ENCODE peak calls at places on chromosome 14, in five cellular contexts. One of them, this sample, is unnamed.

GRCh38 chr14:24368562-24369252 is 723 bp downstream of the NFATC4 start:
- DNase-seq in left ventricle myocardium inferior: peak; percentile 52
- DNase-seq in adrenal gland: peak; percentile 67
- DNase-seq in brain microvascular endothelial cell: peak; percentile 46
- DNase-seq in CD8-positive, alpha-beta memory T cell: peak; percentile 13
- DNase-seq in this sample: peak; percentile 90

GRCh38 chr14:72594099-72594901 is 299.6 kb downstream of the DPF3 start:
- DNase-seq in left ventricle myocardium inferior: no peak
- DNase-seq in brain microvascular endothelial cell: no peak
- DNase-seq in CD8-positive, alpha-beta memory T cell: no peak
- DNase-seq in adrenal gland: no peak
- DNase-seq in this sample: no peak

GRCh38 chr14:86739761-86740160 is 1209.8 kb downstream of the FLRT2 start:
- DNase-seq in CD8-positive, alpha-beta memory T cell: no peak
- DNase-seq in adrenal gland: no peak
- DNase-seq in brain microvascular endothelial cell: no peak
- DNase-seq in left ventricle myocardium inferior: no peak
- DNase-seq in this sample: no peak

GRCh38 chr14:66254066-66254465 is 232.1 kb upstream of the CCDC196 start:
- DNase-seq in CD8-positive, alpha-beta memory T cell: no peak
- DNase-seq in brain microvascular endothelial cell: no peak
- DNase-seq in adrenal gland: no peak
- DNase-seq in left ventricle myocardium inferior: no peak
- DNase-seq in this sample: no peak

GRCh38 chr14:73895939-73896338 is 9.3 kb downstream of the ZNF410 start:
- DNase-seq in left ventricle myocardium inferior: no peak
- DNase-seq in CD8-positive, alpha-beta memory T cell: no peak
- DNase-seq in brain microvascular endothelial cell: no peak
- DNase-seq in adrenal gland: no peak
- DNase-seq in this sample: no peak

GRCh38 chr14:25014440-25014839 is 35.5 kb downstream of the STXBP6 start:
- DNase-seq in brain microvascular endothelial cell: no peak
- DNase-seq in left ventricle myocardium inferior: no peak
- DNase-seq in CD8-positive, alpha-beta memory T cell: no peak
- DNase-seq in adrenal gland: no peak
- DNase-seq in this sample: no peak

GRCh38 chr14:22465201-22465835 is 123.7 kb downstream of the DAD1 start:
- DNase-seq in brain microvascular endothelial cell: peak; percentile 24
- DNase-seq in adrenal gland: no peak
- DNase-seq in left ventricle myocardium inferior: no peak
- DNase-seq in CD8-positive, alpha-beta memory T cell: no peak
- DNase-seq in this sample: no peak

GRCh38 chr14:105292810-105293711 is 7.7 kb downstream of the BRF1 start:
- DNase-seq in brain microvascular endothelial cell: no peak
- DNase-seq in CD8-positive, alpha-beta memory T cell: no peak
- DNase-seq in left ventricle myocardium inferior: no peak
- DNase-seq in adrenal gland: no peak
- DNase-seq in this sample: no peak

GRCh38 chr14:23379331-23380196 is 2.7 kb downstream of the CMTM5 start:
- DNase-seq in left ventricle myocardium inferior: peak; percentile 60
- DNase-seq in brain microvascular endothelial cell: no peak
- DNase-seq in CD8-positive, alpha-beta memory T cell: peak; percentile 49
- DNase-seq in adrenal gland: peak; percentile 36
- DNase-seq in this sample: peak; percentile 71

GRCh38 chr14:69980457-69981414 is 101.5 kb downstream of the SMOC1 start:
- DNase-seq in CD8-positive, alpha-beta memory T cell: no peak
- DNase-seq in brain microvascular endothelial cell: no peak
- DNase-seq in left ventricle myocardium inferior: no peak
- DNase-seq in adrenal gland: no peak
- DNase-seq in this sample: no peak

GRCh38 chr14:96071561-96071960 is 32.4 kb downstream of the C14orf132 start:
- DNase-seq in adrenal gland: no peak
- DNase-seq in left ventricle myocardium inferior: no peak
- DNase-seq in brain microvascular endothelial cell: no peak
- DNase-seq in CD8-positive, alpha-beta memory T cell: no peak
- DNase-seq in this sample: no peak

GRCh38 chr14:59278111-59278510 is 89.6 kb downstream of the DAAM1 start:
- DNase-seq in adrenal gland: no peak
- DNase-seq in left ventricle myocardium inferior: no peak
- DNase-seq in CD8-positive, alpha-beta memory T cell: no peak
- DNase-seq in brain microvascular endothelial cell: peak; percentile 90
- DNase-seq in this sample: no peak

GRCh38 chr14:61556455-61556854 is 138.9 kb upstream of the HIF1A start:
- DNase-seq in brain microvascular endothelial cell: no peak
- DNase-seq in CD8-positive, alpha-beta memory T cell: no peak
- DNase-seq in adrenal gland: no peak
- DNase-seq in left ventricle myocardium inferior: no peak
- DNase-seq in this sample: no peak

GRCh38 chr14:59454131-59454530 is 11.0 kb downstream of the GPR135 start:
- DNase-seq in brain microvascular endothelial cell: peak; percentile 91
- DNase-seq in CD8-positive, alpha-beta memory T cell: no peak
- DNase-seq in adrenal gland: peak; percentile 74
- DNase-seq in left ventricle myocardium inferior: no peak
- DNase-seq in this sample: no peak

GRCh38 chr14:68691031-68691864 is 101.6 kb downstream of the ZFP36L1 start:
- DNase-seq in adrenal gland: no peak
- DNase-seq in brain microvascular endothelial cell: no peak
- DNase-seq in CD8-positive, alpha-beta memory T cell: no peak
- DNase-seq in left ventricle myocardium inferior: no peak
- DNase-seq in this sample: peak; percentile 53

GRCh38 chr14:33647385-33647786 is 303.5 kb downstream of the EGLN3 start:
- DNase-seq in adrenal gland: peak; percentile 61
- DNase-seq in brain microvascular endothelial cell: peak; percentile 97
- DNase-seq in left ventricle myocardium inferior: no peak
- DNase-seq in CD8-positive, alpha-beta memory T cell: no peak
- DNase-seq in this sample: no peak

GRCh38 chr14:68711551-68712437 is 81.1 kb downstream of the ZFP36L1 start:
- DNase-seq in brain microvascular endothelial cell: no peak
- DNase-seq in left ventricle myocardium inferior: no peak
- DNase-seq in adrenal gland: no peak
- DNase-seq in CD8-positive, alpha-beta memory T cell: no peak
- DNase-seq in this sample: no peak

GRCh38 chr14:56731187-56731586 is 79.1 kb downstream of the OTX2 start:
- DNase-seq in adrenal gland: no peak
- DNase-seq in left ventricle myocardium inferior: no peak
- DNase-seq in CD8-positive, alpha-beta memory T cell: no peak
- DNase-seq in brain microvascular endothelial cell: no peak
- DNase-seq in this sample: no peak
- H3K27ac ChIP-seq in adrenal gland: no peak overlapping the region
- H3K27ac ChIP-seq in left ventricle myocardium inferior: no peak overlapping the region
- H3K27ac ChIP-seq in CD8-positive, alpha-beta memory T cell: no peak overlapping the region
- H3K27ac ChIP-seq in brain microvascular endothelial cell: no peak overlapping the region
- H3K27ac ChIP-seq in this sample: no peak overlapping the region

GRCh38 chr14:88166616-88167015 is 156.5 kb downstream of the KCNK10 start:
- DNase-seq in adrenal gland: no peak
- DNase-seq in left ventricle myocardium inferior: no peak
- DNase-seq in brain microvascular endothelial cell: no peak
- DNase-seq in CD8-positive, alpha-beta memory T cell: no peak
- DNase-seq in this sample: no peak
- H3K27ac ChIP-seq in adrenal gland: no peak overlapping the region
- H3K27ac ChIP-seq in left ventricle myocardium inferior: no peak overlapping the region
- H3K27ac ChIP-seq in brain microvascular endothelial cell: no peak overlapping the region
- H3K27ac ChIP-seq in CD8-positive, alpha-beta memory T cell: no peak overlapping the region
- H3K27ac ChIP-seq in this sample: no peak overlapping the region

DNA sequence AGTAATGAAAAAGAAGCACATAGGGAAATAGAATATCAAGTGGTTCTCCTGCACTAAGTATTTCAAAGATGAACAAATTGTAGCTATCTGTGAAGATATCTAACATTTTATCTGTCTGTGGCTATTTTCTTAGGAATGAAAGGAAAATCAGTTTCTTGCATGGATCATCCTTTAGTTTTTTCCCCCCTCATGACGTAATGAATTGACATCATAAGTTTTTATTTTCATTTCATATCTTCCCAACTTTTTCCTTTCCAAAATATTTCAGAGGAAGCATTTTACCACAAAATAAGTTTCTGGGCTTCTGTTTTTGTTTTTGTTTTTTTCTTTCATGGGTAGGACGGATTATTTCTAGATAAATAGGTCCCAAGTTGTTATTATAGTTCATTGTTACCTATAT is 996.6 kb downstream of the TMEM121 start:
- DNase-seq in left ventricle myocardium inferior: no peak
- DNase-seq in CD8-positive, alpha-beta memory T cell: no peak
- DNase-seq in brain microvascular endothelial cell: no peak
- DNase-seq in adrenal gland: no peak
- DNase-seq in this sample: no peak
- H3K27ac ChIP-seq in left ventricle myocardium inferior: no peak overlapping the region
- H3K27ac ChIP-seq in CD8-positive, alpha-beta memory T cell: no peak overlapping the region
- H3K27ac ChIP-seq in brain microvascular endothelial cell: no peak overlapping the region
- H3K27ac ChIP-seq in adrenal gland: no peak overlapping the region
- H3K27ac ChIP-seq in this sample: no peak overlapping the region

GRCh38 chr14:32457213-32457920 is 128.3 kb downstream of the AKAP6 start:
- DNase-seq in CD8-positive, alpha-beta memory T cell: no peak
- DNase-seq in adrenal gland: no peak
- DNase-seq in left ventricle myocardium inferior: peak; percentile 55
- DNase-seq in brain microvascular endothelial cell: peak; percentile 87
- DNase-seq in this sample: no peak
- H3K27ac ChIP-seq in CD8-positive, alpha-beta memory T cell: no peak overlapping the region
- H3K27ac ChIP-seq in adrenal gland: no peak overlapping the region
- H3K27ac ChIP-seq in left ventricle myocardium inferior: peak overlapping the region; percentile 87
- H3K27ac ChIP-seq in brain microvascular endothelial cell: peak overlapping the region; percentile 78
- H3K27ac ChIP-seq in this sample: no peak overlapping the region

DNA sequence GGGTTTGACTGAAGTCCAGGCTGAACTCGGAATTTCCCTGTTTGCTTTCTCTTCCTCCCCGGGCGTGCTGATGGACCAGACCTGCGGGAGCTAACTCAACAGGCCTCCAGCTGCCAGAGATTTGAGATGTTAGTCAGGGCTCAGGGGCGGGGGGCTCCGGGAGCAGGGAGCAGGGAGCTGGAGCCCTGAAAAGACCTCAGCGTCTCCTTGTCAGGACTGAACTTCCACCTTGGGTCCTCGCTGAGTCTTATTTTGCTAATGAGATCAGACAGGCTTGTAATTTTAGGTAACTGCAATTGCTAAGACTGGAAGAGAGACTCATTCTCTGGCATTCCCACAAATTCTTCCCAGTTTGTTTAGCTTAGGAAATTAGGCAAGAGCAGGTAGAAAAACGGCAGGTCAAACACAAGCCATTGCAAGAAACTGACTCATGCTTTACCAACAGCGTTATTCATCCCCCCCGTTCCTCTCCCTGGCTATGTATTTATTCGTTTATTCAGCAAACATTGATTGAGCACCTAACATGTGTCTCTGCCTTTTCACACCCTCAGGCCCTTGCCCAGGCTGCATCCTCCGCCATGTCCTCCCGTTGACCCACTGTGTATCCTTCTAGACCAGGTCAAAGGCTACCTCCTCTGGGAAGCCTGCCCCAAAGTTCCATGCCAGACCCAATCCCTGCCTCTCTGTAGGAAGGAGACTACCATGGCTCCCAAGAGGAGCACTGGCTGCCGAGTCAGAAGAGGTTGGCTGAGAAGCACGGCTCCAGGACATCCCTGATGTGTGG is 80.4 kb upstream of the DIO3 start:
- DNase-seq in CD8-positive, alpha-beta memory T cell: no peak
- DNase-seq in left ventricle myocardium inferior: no peak
- DNase-seq in adrenal gland: peak; percentile 12
- DNase-seq in brain microvascular endothelial cell: no peak
- DNase-seq in this sample: no peak
- H3K27ac ChIP-seq in CD8-positive, alpha-beta memory T cell: no peak overlapping the region
- H3K27ac ChIP-seq in left ventricle myocardium inferior: no peak overlapping the region
- H3K27ac ChIP-seq in adrenal gland: no peak overlapping the region
- H3K27ac ChIP-seq in brain microvascular endothelial cell: no peak overlapping the region
- H3K27ac ChIP-seq in this sample: no peak overlapping the region

DNA sequence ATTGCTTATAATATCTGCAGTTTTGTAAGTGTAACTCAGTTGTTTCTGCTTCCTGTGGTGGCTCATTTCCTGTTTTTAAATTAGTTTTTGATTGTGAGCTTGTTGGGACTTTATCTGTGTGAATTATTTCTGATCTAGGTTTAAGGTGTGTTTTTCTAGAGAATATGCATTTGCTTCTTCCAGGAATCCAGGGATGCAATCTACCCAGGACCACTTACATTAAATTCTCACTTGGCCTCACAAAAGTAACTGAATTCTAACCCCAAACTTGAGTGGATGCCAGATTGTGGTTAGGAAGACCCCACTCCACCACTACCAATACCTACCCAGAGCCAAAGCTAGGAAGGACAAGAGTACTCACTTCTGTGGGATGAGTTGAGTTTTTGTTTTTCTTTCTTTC is 11.9 kb downstream of the STYX start:
- DNase-seq in adrenal gland: no peak
- DNase-seq in left ventricle myocardium inferior: no peak
- DNase-seq in brain microvascular endothelial cell: no peak
- DNase-seq in CD8-positive, alpha-beta memory T cell: no peak
- DNase-seq in this sample: no peak
- H3K27ac ChIP-seq in adrenal gland: no peak overlapping the region
- H3K27ac ChIP-seq in left ventricle myocardium inferior: peak overlapping the region; percentile 60
- H3K27ac ChIP-seq in brain microvascular endothelial cell: no peak overlapping the region
- H3K27ac ChIP-seq in CD8-positive, alpha-beta memory T cell: peak overlapping the region; percentile 57
- H3K27ac ChIP-seq in this sample: peak overlapping the region; percentile 65

GRCh38 chr14:89575386-89576061 is 158.5 kb upstream of the FOXN3 start:
- DNase-seq in adrenal gland: no peak
- DNase-seq in brain microvascular endothelial cell: no peak
- DNase-seq in CD8-positive, alpha-beta memory T cell: no peak
- DNase-seq in left ventricle myocardium inferior: no peak
- DNase-seq in this sample: no peak
- H3K27ac ChIP-seq in adrenal gland: no peak overlapping the region
- H3K27ac ChIP-seq in brain microvascular endothelial cell: no peak overlapping the region
- H3K27ac ChIP-seq in CD8-positive, alpha-beta memory T cell: no peak overlapping the region
- H3K27ac ChIP-seq in left ventricle myocardium inferior: peak overlapping the region; percentile 80
- H3K27ac ChIP-seq in this sample: no peak overlapping the region

GRCh38 chr14:49467091-49467490 is 119.1 kb downstream of the RPS29 start:
- DNase-seq in CD8-positive, alpha-beta memory T cell: no peak
- DNase-seq in brain microvascular endothelial cell: no peak
- DNase-seq in adrenal gland: no peak
- DNase-seq in left ventricle myocardium inferior: no peak
- DNase-seq in this sample: no peak

GRCh38 chr14:49463146-49463545 is 123.0 kb downstream of the RPS29 start:
- DNase-seq in left ventricle myocardium inferior: no peak
- DNase-seq in brain microvascular endothelial cell: no peak
- DNase-seq in adrenal gland: no peak
- DNase-seq in CD8-positive, alpha-beta memory T cell: no peak
- DNase-seq in this sample: no peak

GRCh38 chr14:49461529-49462401 is 124.4 kb downstream of the RPS29 start:
- DNase-seq in brain microvascular endothelial cell: peak; percentile 80
- DNase-seq in adrenal gland: peak; percentile 42
- DNase-seq in left ventricle myocardium inferior: no peak
- DNase-seq in CD8-positive, alpha-beta memory T cell: peak; percentile 37
- DNase-seq in this sample: no peak

GRCh38 chr14:49460647-49461046 is 125.5 kb downstream of the RPS29 start:
- DNase-seq in brain microvascular endothelial cell: no peak
- DNase-seq in CD8-positive, alpha-beta memory T cell: no peak
- DNase-seq in left ventricle myocardium inferior: no peak
- DNase-seq in adrenal gland: no peak
- DNase-seq in this sample: no peak

DNA sequence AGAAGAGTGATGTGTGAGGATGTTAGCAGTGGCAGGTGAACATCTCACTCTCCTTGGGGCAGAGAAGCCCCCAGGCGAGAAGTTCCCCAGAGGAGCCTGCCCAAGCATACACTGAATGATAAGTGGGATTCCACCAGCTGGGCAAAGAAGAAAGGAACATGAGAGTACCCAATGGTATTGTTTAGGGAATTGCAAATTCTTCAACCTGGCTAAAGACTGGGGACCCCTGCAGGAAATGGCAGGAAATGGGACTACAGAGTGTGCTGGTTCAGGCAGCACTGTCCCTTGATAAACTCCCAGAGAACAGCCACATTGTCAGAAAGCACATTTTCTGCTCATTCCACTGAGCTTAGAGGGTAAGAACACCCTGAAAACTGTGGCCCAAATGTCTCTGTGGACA is 121.3 kb downstream of the RPS29 start:
- DNase-seq in adrenal gland: no peak
- DNase-seq in CD8-positive, alpha-beta memory T cell: no peak
- DNase-seq in brain microvascular endothelial cell: no peak
- DNase-seq in left ventricle myocardium inferior: no peak
- DNase-seq in this sample: no peak
- H3K27ac ChIP-seq in adrenal gland: no peak overlapping the region
- H3K27ac ChIP-seq in CD8-positive, alpha-beta memory T cell: no peak overlapping the region
- H3K27ac ChIP-seq in brain microvascular endothelial cell: no peak overlapping the region
- H3K27ac ChIP-seq in left ventricle myocardium inferior: no peak overlapping the region
- H3K27ac ChIP-seq in this sample: no peak overlapping the region

GRCh38 chr14:64706119-64706465 is 1.9 kb downstream of the PLEKHG3 start:
- DNase-seq in brain microvascular endothelial cell: no peak
- DNase-seq in adrenal gland: no peak
- DNase-seq in CD8-positive, alpha-beta memory T cell: no peak
- DNase-seq in left ventricle myocardium inferior: no peak
- DNase-seq in this sample: no peak
- H3K27ac ChIP-seq in brain microvascular endothelial cell: no peak overlapping the region
- H3K27ac ChIP-seq in adrenal gland: no peak overlapping the region
- H3K27ac ChIP-seq in CD8-positive, alpha-beta memory T cell: no peak overlapping the region
- H3K27ac ChIP-seq in left ventricle myocardium inferior: peak overlapping the region; percentile 91
- H3K27ac ChIP-seq in this sample: peak overlapping the region; percentile 85

This sample was measured in upper lobe of left lung.